ENCODE peak calls at places on chromosome 12, in six cellular contexts. K is H9, V is H1, D is IMR-90, T is neuronal stem cell, C is mesenchymal stem cell. N is an unnamed sample.

GRCh38 chr12:46154221-46154975 is 114.4 kb downstream of the SLC38A1 start:
- DNase-seq in C (peak), K (no peak), V (no peak), T (no peak), D (peak), N (no peak)

GRCh38 chr12:120130011-120130410 is 13.5 kb upstream of the RAB35 start:
- DNase-seq in D (no peak), C (no peak), V (no peak), T (no peak), K (no peak), N (no peak)

GRCh38 chr12:57214398-57214781 is 2.2 kb upstream of the NXPH4 start:
- DNase-seq in K (peak), D (peak), T (peak), V (no peak), C (peak), N (peak)

GRCh38 chr12:9134981-9135628 is 19.4 kb upstream of the A2M start:
- DNase-seq in C (no peak), K (no peak), T (no peak), D (peak), V (no peak), N (peak)

GRCh38 chr12:29780084-29780483 is 3.7 kb downstream of the TMTC1 start:
- DNase-seq in D (no peak), V (no peak), T (no peak), K (no peak), C (no peak), N (no peak)

GRCh38 chr12:6330192-6330591 is 11.7 kb downstream of the TNFRSF1A start:
- DNase-seq in D (no peak), C (no peak), T (no peak), V (no peak), K (no peak), N (no peak)

GRCh38 chr12:2240984-2241383 is 188.2 kb downstream of the CACNA1C start:
- DNase-seq in D (peak), C (no peak), T (no peak), V (no peak), K (no peak), N (no peak)

GRCh38 chr12:108040968-108041367 is 88.1 kb upstream of the WSCD2 start:
- DNase-seq in D (no peak), C (no peak), V (no peak), K (no peak), T (no peak), N (no peak)

GRCh38 chr12:20063116-20063515 is 305.2 kb upstream of the PDE3A start:
- DNase-seq in V (no peak), C (no peak), D (peak), T (no peak), K (no peak), N (no peak)

GRCh38 chr12:69274861-69275260 is 35.5 kb downstream of the CPSF6 start:
- DNase-seq in C (peak), K (no peak), D (peak), V (no peak), T (no peak), N (no peak)

GRCh38 chr12:1808798-1809480 is 11.4 kb upstream of the LRTM2 start:
- DNase-seq in D (no peak), C (no peak), T (no peak), V (no peak), K (no peak), N (no peak)

GRCh38 chr12:24212496-24212895 is 263.0 kb upstream of the SOX5 start:
- DNase-seq in C (no peak), K (no peak), D (no peak), V (no peak), T (no peak), N (no peak)

GRCh38 chr12:66236969-66237368 is 48.0 kb downstream of the IRAK3 start:
- DNase-seq in T (no peak), C (no peak), D (no peak), K (no peak), V (no peak), N (no peak)
- H3K23ac ChIP-seq in T (no peak), C (no peak), D (no peak), K (no peak), V (no peak), N (no peak)

DNA sequence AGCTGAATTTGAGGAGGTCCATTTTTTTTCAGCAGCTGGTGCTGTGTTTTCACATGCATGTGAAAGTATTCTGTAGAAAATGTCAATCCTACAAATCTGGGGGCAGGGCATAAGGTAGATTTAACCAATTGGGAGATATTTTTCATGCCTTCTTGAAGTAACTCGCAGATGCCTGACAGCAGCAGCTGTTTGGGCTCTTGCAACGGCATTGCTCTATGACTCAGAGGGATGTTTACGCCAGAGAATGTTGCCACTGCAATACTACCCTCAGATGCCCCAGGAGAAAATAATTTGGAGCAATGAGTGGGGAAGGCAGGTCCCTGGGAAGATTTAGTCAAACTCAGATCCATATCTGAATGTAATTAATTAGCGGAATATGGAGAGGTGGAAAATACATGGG is 42.5 kb upstream of the MYBPC1 start:
- DNase-seq in D (peak), C (peak), K (no peak), T (no peak), V (no peak), N (peak)
- H2BK15ac ChIP-seq in D (no peak), C (no peak), K (no peak), T (no peak), V (no peak), N (no peak)

GRCh38 chr12:100473716-100474150 is at the start of gene NR1H4:
- DNase-seq in D (peak), K (no peak), T (no peak), V (no peak), C (no peak), N (no peak)
- H3K23ac ChIP-seq in D (no peak), K (no peak), T (no peak), V (no peak), C (no peak), N (no peak)

GRCh38 chr12:125183187-125184067 is 118.2 kb downstream of the AACS start:
- DNase-seq in V (no peak), D (peak), C (peak), T (peak), K (peak), N (peak)

GRCh38 chr12:125185740-125186470 is 120.7 kb downstream of the AACS start:
- DNase-seq in V (no peak), K (peak), C (peak), D (peak), T (peak), N (peak)

GRCh38 chr12:125185311-125185739 is 120.1 kb downstream of the AACS start:
- DNase-seq in C (no peak), V (no peak), D (no peak), T (peak), K (peak), N (peak)

GRCh38 chr12:125186471-125187147 is 121.4 kb downstream of the AACS start:
- DNase-seq in D (no peak), C (peak), K (no peak), V (no peak), T (no peak), N (no peak)

DNA sequence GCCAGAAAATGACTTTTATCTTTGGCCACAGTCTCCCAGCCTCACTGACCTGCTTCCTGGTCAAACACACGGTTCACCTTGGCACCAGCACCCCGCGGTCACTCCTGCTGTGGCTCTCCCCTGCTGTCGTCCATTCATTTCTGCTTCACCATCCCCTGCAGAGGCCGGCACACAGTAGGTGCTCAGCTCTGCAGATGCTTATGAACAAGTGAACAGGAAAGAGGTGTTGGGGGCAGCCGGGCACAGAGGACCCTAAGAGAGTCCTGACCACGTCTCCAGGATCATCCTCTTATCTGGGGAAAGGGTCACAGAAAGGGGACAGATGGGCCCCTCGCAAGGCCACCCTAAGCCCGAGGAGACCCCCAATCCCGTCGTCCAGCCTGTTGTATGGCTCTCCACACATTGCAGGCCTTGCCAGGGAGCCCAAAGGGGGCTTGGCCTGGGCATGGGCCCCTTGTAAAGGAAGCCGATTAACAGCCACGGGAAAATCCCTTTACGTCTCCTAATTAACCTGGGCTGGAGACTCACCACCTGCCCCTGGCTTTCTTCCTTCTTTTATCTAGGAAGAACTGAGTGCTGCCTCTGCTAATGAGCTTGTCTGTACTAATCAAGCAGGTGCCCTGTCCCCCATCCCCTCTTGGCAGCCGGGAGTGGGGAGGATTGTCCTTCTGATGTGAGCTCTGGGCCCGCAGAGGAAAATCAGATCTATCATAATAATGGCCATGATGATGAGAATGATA is 119.1 kb downstream of the AACS start:
- DNase-seq in C (no peak), T (no peak), D (no peak), K (no peak), V (no peak), N (no peak)
- H2BK15ac ChIP-seq in C (no peak), T (peak), D (no peak), K (no peak), V (peak), N (no peak)

GRCh38 chr12:26715232-26715631 is 117.8 kb downstream of the ITPR2 start:
- DNase-seq in K (no peak), T (no peak), D (no peak), V (no peak), C (no peak), N (no peak)

GRCh38 chr12:26712892-26713291 is 120.1 kb downstream of the ITPR2 start:
- DNase-seq in T (no peak), D (no peak), V (no peak), C (no peak), K (no peak), N (peak)

GRCh38 chr12:26713885-26714383 is 119.1 kb downstream of the ITPR2 start:
- DNase-seq in D (no peak), C (no peak), T (no peak), V (no peak), K (no peak), N (no peak)

GRCh38 chr12:26711569-26711968 is 121.4 kb downstream of the ITPR2 start:
- DNase-seq in D (no peak), T (no peak), V (no peak), C (no peak), K (no peak), N (no peak)

GRCh38 chr12:26711072-26711471 is 121.9 kb downstream of the ITPR2 start:
- DNase-seq in K (no peak), C (no peak), D (no peak), V (no peak), T (no peak), N (no peak)
- H3K23ac ChIP-seq in K (no peak), C (no peak), D (no peak), V (no peak), T (no peak), N (no peak)

GRCh38 chr12:113594967-113595366 is 123.3 kb upstream of the LHX5 start:
- DNase-seq in K (no peak), T (no peak), C (no peak), D (no peak), V (no peak), N (no peak)

GRCh38 chr12:113604666-113605065 is 133.0 kb upstream of the LHX5 start:
- DNase-seq in K (no peak), C (no peak), T (no peak), D (no peak), V (no peak), N (no peak)

GRCh38 chr12:113601656-113602263 is 130.1 kb upstream of the LHX5 start:
- DNase-seq in V (no peak), D (no peak), C (no peak), T (peak), K (no peak), N (no peak)

GRCh38 chr12:113598815-113599406 is 127.2 kb upstream of the LHX5 start:
- DNase-seq in D (no peak), T (no peak), C (no peak), V (no peak), K (no peak), N (no peak)
- H2BK15ac ChIP-seq in D (no peak), T (no peak), C (no peak), V (no peak), K (no peak), N (no peak)

GRCh38 chr12:63212316-63212715 is 61.3 kb upstream of the AVPR1A start:
- DNase-seq in V (no peak), D (no peak), C (no peak), K (no peak), T (no peak), N (no peak)
- H3K23ac ChIP-seq in V (no peak), D (no peak), C (no peak), K (no peak), T (no peak), N (no peak)